ENCODE peak calls at places on chromosomes 2 and 18, in nine cellular contexts. P is transverse colon, O is left lung, Q is heart right ventricle, M is mammary epithelial cell, X is BE2C, W is fibroblast of the aortic adventitia, G is thyroid gland, T is ovary. V is an unnamed sample.

GRCh38 chr2:8487461-8487932 is 194.4 kb upstream of the ID2 start:
- DNase-seq in Q (no peak), W (no peak), X (no peak), G (no peak), P (no peak), M (no peak), O (no peak), T (no peak), V (no peak)

GRCh38 chr18:59267511-59268126 is 5.6 kb downstream of the RAX start:
- DNase-seq in O (no peak), X (no peak), W (peak), M (peak), Q (no peak), T (no peak), P (no peak), G (peak), V (no peak)

GRCh38 chr18:54416459-54416858 is 58.8 kb downstream of the C18orf54 start:
- DNase-seq in O (no peak), X (no peak), G (no peak), M (peak), P (no peak), Q (no peak), T (no peak), W (peak), V (no peak)

GRCh38 chr2:101306410-101306809 is 2.1 kb downstream of the RNF149 start:
- DNase-seq in M (no peak), P (no peak), O (no peak), G (no peak), T (no peak), X (no peak), W (no peak), Q (no peak), V (no peak)

GRCh38 chr2:134407154-134407890 is 153.4 kb downstream of the MGAT5 start:
- DNase-seq in T (no peak), X (no peak), M (peak), G (no peak), W (no peak), P (no peak), O (no peak), Q (no peak), V (no peak)

GRCh38 chr2:159939946-159940345 is 122.5 kb downstream of the PLA2R1 start:
- DNase-seq in O (no peak), Q (no peak), T (no peak), G (no peak), W (no peak), X (peak), P (no peak), M (no peak), V (no peak)

GRCh38 chr18:59047321-59047991 is 92.2 kb upstream of the SEC11C start:
- DNase-seq in X (no peak), P (no peak), Q (no peak), T (no peak), G (no peak), W (no peak), M (no peak), O (no peak), V (no peak)

GRCh38 chr2:219285894-219286425 is 6.8 kb downstream of the DNAJB2 start:
- DNase-seq in X (peak), T (peak), G (no peak), Q (no peak), P (no peak), O (no peak), W (peak), M (no peak), V (no peak)

GRCh38 chr2:172072279-172072678 is 13.0 kb upstream of the DLX1 start:
- DNase-seq in G (no peak), O (no peak), P (no peak), Q (no peak), W (no peak), X (no peak), T (no peak), M (no peak), V (no peak)

GRCh38 chr2:233061591-233062446 is 1.7 kb downstream of the INPP5D start:
- DNase-seq in W (no peak), G (peak), M (no peak), Q (peak), P (peak), X (no peak), T (no peak), O (peak), V (no peak)

GRCh38 chr18:59736061-59736460 is 38.8 kb upstream of the CCBE1 start:
- DNase-seq in X (no peak), Q (no peak), P (no peak), G (no peak), W (no peak), O (no peak), M (no peak), T (no peak), V (no peak)

GRCh38 chr2:128624956-128625355 is 306.3 kb upstream of the HS6ST1 start:
- DNase-seq in W (no peak), O (no peak), G (no peak), M (no peak), X (no peak), Q (no peak), T (no peak), P (no peak), V (no peak)

GRCh38 chr2:36338827-36339145 is 16.8 kb upstream of the CRIM1 start:
- DNase-seq in M (no peak), W (peak), X (no peak), T (no peak), O (no peak), G (no peak), P (no peak), Q (no peak), V (no peak)

GRCh38 chr2:9249036-9249800 is 42.6 kb downstream of the ASAP2 start:
- DNase-seq in X (no peak), P (peak), M (peak), T (no peak), W (peak), G (peak), O (no peak), Q (no peak), V (no peak)

GRCh38 chr2:230868151-230868946 is 3.6 kb downstream of the ITM2C start:
- DNase-seq in O (no peak), X (peak), G (no peak), M (no peak), Q (no peak), T (no peak), W (no peak), P (peak), V (no peak)

DNA sequence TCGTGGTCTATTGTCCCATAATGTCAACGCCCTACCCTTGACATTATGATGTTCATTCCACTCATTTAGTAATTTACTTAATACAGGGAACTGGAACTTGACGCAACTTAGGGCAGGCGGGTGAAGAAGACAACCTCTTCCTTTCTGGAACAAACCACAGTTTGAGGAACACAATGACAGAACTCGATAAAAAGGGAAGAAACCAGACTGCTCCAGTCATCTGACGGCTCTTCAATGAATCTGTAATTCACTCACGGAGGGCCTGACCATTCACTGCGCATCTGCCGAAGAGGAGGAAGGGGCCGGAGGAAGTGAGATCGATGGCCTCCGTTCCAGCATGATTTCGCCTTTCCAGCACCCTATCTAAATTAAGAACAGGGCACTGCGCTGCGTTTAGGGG is 83.2 kb downstream of the BCL2 start:
- DNase-seq in Q (no peak), G (no peak), O (peak), T (no peak), X (no peak), M (no peak), P (no peak), W (no peak), V (no peak)
- H3K4me3 ChIP-seq in Q (no peak), G (no peak), O (no peak), T (no peak), X (no peak), M (no peak), P (no peak), W (no peak), V (no peak)

GRCh38 chr2:163291790-163292189 is 444.0 kb downstream of the FIGN start:
- DNase-seq in X (no peak), Q (no peak), W (no peak), T (no peak), G (no peak), M (no peak), P (no peak), O (no peak), V (no peak)
- TF ChIP-seq CTCF in X (no peak), Q (no peak), W (peak), T (no peak), G (no peak), M (peak), P (no peak), O (no peak), V (no peak)

GRCh38 chr2:100038019-100038418 is 104.4 kb downstream of the AFF3 start:
- DNase-seq in X (no peak), W (no peak), T (no peak), M (no peak), Q (no peak), O (no peak), P (no peak), G (no peak), V (no peak)
- H3K4me3 ChIP-seq in X (no peak), W (no peak), T (no peak), M (no peak), Q (no peak), O (no peak), P (no peak), G (no peak), V (no peak)

GRCh38 chr18:65522907-65523306 is 227.9 kb upstream of the CDH7 start:
- DNase-seq in G (no peak), O (no peak), P (no peak), T (no peak), W (no peak), M (no peak), X (no peak), Q (no peak), V (no peak)

GRCh38 chr18:65527879-65528633 is 222.8 kb upstream of the CDH7 start:
- DNase-seq in M (no peak), P (no peak), O (no peak), Q (no peak), G (no peak), T (no peak), W (no peak), X (peak), V (peak)

GRCh38 chr18:65526099-65526498 is 224.7 kb upstream of the CDH7 start:
- DNase-seq in P (no peak), G (no peak), W (no peak), M (no peak), Q (no peak), T (no peak), O (no peak), X (no peak), V (peak)

GRCh38 chr18:65523461-65523860 is 227.4 kb upstream of the CDH7 start:
- DNase-seq in W (no peak), M (no peak), P (no peak), Q (no peak), G (no peak), O (no peak), T (no peak), X (no peak), V (no peak)
- TF ChIP-seq CTCF in W (no peak), M (no peak), P (no peak), Q (no peak), G (no peak), O (no peak), T (no peak), X (no peak), V (no peak)